ENCODE peak calls at places on chromosomes 12 and 14, in six cellular contexts. G, O, E, H, Z and W are unnamed samples.

GRCh38 chr14:21163721-21164120 is 7.9 kb upstream of the OR5AU1 start:
- ATAC-seq in G (no peak), Z (no peak), O (no peak), H (no peak), E (no peak), W (no peak)

GRCh38 chr12:27984275-27984674 is 11.7 kb upstream of the PTHLH start:
- ATAC-seq in H (no peak), O (no peak), E (peak), G (no peak), Z (peak), W (no peak)

GRCh38 chr14:37862263-37862662 is 266.8 kb downstream of the TTC6 start:
- ATAC-seq in H (no peak), E (no peak), O (no peak), Z (no peak), G (no peak), W (no peak)

GRCh38 chr14:93219103-93219726 is 12.2 kb downstream of the UBR7 start:
- ATAC-seq in Z (peak), O (peak), H (peak), E (peak), G (no peak), W (no peak)

GRCh38 chr14:75568791-75569190 is 9.6 kb upstream of the FLVCR2 start:
- ATAC-seq in O (no peak), E (no peak), G (no peak), H (peak), Z (no peak), W (no peak)

GRCh38 chr12:57135939-57136338 is 7.7 kb downstream of the LRP1 start:
- ATAC-seq in H (no peak), Z (no peak), E (no peak), G (peak), O (no peak), W (peak)

GRCh38 chr14:55556929-55557623 is 22.9 kb upstream of the KTN1 start:
- ATAC-seq in Z (no peak), G (peak), E (peak), H (no peak), O (no peak), W (peak)

GRCh38 chr12:121614872-121615467 is 11.4 kb upstream of the ORAI1 start:
- ATAC-seq in Z (no peak), E (no peak), G (peak), H (no peak), O (no peak), W (no peak)

GRCh38 chr12:91833780-91834359 is 311.8 kb downstream of the BTG1 start:
- ATAC-seq in Z (no peak), H (peak), O (no peak), G (no peak), E (no peak), W (no peak)

GRCh38 chr12:93776581-93777018 is 99.4 kb downstream of the CRADD start:
- ATAC-seq in G (no peak), H (no peak), E (no peak), Z (no peak), O (no peak), W (no peak)

DNA sequence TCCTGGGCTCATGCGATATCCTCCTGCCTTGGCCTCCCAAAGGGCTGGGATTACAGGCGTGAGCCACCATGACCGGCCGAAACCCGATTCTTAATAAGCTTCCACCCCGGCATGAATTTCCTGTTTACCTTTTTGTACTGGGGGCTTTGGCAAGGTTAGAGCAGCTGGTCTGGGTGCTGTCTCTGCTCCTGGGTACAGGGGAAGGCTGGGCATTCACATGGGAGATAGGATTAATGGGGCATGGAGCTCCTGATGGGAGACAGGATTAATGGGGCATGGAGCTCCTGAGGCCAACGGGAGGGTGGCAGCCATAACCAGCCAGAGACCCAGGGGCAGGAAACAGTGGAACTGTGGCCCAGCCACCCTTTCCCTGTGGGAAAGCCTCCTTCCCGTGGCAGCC is 69.5 kb upstream of the DICER1 start:
- ATAC-seq in O (no peak), Z (no peak), H (no peak), E (no peak), G (no peak), W (no peak)
- TF ChIP-seq EP300 in O (no peak), Z (no peak), H (no peak), E (no peak), G (no peak), W (no peak)

DNA sequence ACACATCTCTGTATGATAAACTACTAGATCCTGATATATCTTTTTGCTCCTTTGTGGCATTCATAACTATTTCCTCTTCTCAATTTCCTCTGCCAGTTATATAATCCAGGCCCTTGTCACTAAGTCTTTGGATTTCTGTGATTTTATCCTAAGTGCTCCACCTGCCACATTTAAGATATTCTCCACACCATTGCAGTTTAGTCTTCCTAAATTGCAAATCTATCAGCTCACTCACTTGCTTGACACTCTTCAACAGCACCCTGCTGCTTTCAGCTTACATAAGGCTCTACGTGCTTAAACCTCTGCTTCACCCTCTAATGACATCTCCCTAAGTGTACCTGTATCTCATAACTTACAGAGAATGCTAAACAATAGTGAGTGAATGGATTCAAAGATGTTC is 1032.2 kb upstream of the SEL1L start:
- ATAC-seq in E (no peak), G (no peak), O (no peak), Z (no peak), H (no peak), W (no peak)
- TF ChIP-seq POLR2A in E (no peak), G (no peak), O (no peak), Z (no peak), H (no peak), W (no peak)

DNA sequence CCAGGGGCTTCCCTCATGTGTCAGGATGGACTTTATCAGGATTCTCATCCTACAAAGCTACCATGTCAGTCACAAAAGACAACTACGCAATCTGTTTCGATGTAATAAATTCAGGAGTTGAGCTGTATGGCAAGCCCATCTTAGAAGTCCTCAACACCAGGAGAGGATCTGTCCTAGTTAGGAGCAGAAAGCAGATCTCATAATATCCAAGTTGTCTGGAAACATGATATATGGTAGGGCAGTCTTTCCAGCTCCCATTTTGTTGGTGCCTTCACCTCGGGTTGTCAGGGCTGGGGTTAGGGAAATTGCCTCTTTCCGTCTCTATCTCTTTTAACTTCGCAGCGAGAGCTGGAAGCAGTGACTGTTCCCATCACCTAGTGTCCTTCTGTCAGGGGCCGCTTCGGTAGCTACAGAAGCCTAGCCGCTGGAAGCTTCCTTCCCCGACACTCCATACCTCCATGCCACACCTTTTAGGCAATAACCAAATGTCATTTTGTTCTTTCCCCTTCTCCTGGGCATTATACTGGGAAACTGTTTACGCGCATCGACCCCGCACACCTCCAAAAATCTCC is 1.4 kb downstream of the NIN start:
- ATAC-seq in H (peak), Z (no peak), O (peak), G (no peak), E (no peak), W (no peak)
- H3K4me3 ChIP-seq in H (peak), Z (peak), O (peak), G (peak), E (peak), W (peak)

GRCh38 chr14:98742001-98742400 is 530.0 kb downstream of the BCL11B start:
- ATAC-seq in O (no peak), H (no peak), E (no peak), G (peak), Z (no peak), W (no peak)

GRCh38 chr14:98733536-98733935 is 538.5 kb downstream of the BCL11B start:
- ATAC-seq in G (no peak), E (no peak), H (no peak), O (no peak), Z (no peak), W (no peak)

GRCh38 chr14:98741523-98741922 is 530.5 kb downstream of the BCL11B start:
- ATAC-seq in G (no peak), Z (no peak), O (no peak), E (no peak), H (no peak), W (no peak)

GRCh38 chr14:98731701-98732100 is 540.3 kb downstream of the BCL11B start:
- ATAC-seq in O (no peak), Z (no peak), H (no peak), E (no peak), G (no peak), W (no peak)

DNA sequence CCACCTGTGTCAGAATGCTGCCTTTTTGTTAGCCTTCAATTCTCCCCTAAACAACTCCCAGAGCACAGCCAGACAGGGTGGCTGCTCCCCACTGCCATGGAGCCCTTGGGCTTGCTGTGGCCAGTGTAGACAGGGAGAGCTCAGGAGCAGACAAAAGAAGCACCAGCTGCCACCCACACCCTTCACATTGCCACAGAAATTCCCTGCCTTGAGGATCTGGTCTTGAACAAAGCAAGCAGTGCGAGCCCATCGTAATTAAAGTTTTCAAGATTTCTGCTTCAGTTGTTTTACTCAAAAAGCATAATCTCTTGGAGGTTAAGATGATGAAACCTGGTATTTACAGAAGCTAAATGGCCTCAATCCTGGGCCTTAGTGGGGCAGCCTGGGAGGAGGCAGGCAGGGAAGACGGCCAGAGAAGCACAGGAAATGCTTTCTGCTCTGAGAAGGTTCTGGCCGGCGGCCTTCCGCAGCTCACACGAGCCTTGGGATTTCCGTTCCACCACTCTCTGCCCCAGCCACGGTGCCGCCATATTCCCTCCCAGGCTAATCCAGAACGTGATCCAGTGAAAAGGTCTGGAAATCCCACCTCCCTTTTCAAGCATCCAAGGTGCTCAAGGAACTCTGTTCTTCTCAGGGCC is 535.2 kb downstream of the BCL11B start:
- ATAC-seq in Z (no peak), G (no peak), O (no peak), E (no peak), H (no peak), W (no peak)
- TF ChIP-seq EP300 in Z (no peak), G (no peak), O (no peak), E (no peak), H (no peak), W (no peak)

GRCh38 chr12:106138646-106139421 is at the start of gene NUAK1:
- ATAC-seq in Z (no peak), H (peak), E (peak), O (peak), G (peak), W (peak)
- TF ChIP-seq POLR2A in Z (no peak), H (no peak), E (peak), O (no peak), G (peak), W (peak)